ENCODE peak calls at places on chromosomes 5 and 9, in ten cellular contexts. One of them, this sample, is unnamed.

GRCh38 chr5:116573279-116573616 is 1.4 kb downstream of the SEMA6A start:
- DNase-seq in iPS-NIHi11: peak; percentile 14
- DNase-seq in stromal cell of bone marrow: no peak
- DNase-seq in effector memory CD8-positive, alpha-beta T cell: no peak
- DNase-seq in NCI-H1092 treated with DMSO at 0.1 percent for 48 hours: peak; percentile 29
- DNase-seq in adipocyte: peak; percentile 8
- DNase-seq in IMR-90: no peak
- DNase-seq in sigmoid colon: peak; percentile 71
- DNase-seq in EH: peak; percentile 2
- DNase-seq in A172: no peak
- DNase-seq in this sample: no peak

GRCh38 chr5:139707445-139708003 is 59.4 kb downstream of the CXXC5 start:
- DNase-seq in iPS-NIHi11: no peak
- DNase-seq in stromal cell of bone marrow: no peak
- DNase-seq in effector memory CD8-positive, alpha-beta T cell: no peak
- DNase-seq in NCI-H1092 treated with DMSO at 0.1 percent for 48 hours: no peak
- DNase-seq in adipocyte: no peak
- DNase-seq in IMR-90: no peak
- DNase-seq in sigmoid colon: no peak
- DNase-seq in EH: no peak
- DNase-seq in A172: no peak
- DNase-seq in this sample: no peak

GRCh38 chr9:91558879-91559278 is 135.2 kb upstream of the NFIL3 start:
- DNase-seq in iPS-NIHi11: no peak
- DNase-seq in stromal cell of bone marrow: no peak
- DNase-seq in effector memory CD8-positive, alpha-beta T cell: no peak
- DNase-seq in NCI-H1092 treated with DMSO at 0.1 percent for 48 hours: no peak
- DNase-seq in adipocyte: peak; percentile 47
- DNase-seq in IMR-90: no peak
- DNase-seq in sigmoid colon: no peak
- DNase-seq in EH: no peak
- DNase-seq in A172: no peak
- DNase-seq in this sample: no peak

GRCh38 chr9:133680976-133681657 is 45.0 kb downstream of the DBH start:
- DNase-seq in iPS-NIHi11: no peak
- DNase-seq in stromal cell of bone marrow: no peak
- DNase-seq in effector memory CD8-positive, alpha-beta T cell: no peak
- DNase-seq in NCI-H1092 treated with DMSO at 0.1 percent for 48 hours: no peak
- DNase-seq in adipocyte: no peak
- DNase-seq in IMR-90: no peak
- DNase-seq in sigmoid colon: no peak
- DNase-seq in EH: no peak
- DNase-seq in A172: no peak
- DNase-seq in this sample: no peak

GRCh38 chr5:5271606-5272321 is 131.6 kb downstream of the ADAMTS16 start:
- DNase-seq in iPS-NIHi11: no peak
- DNase-seq in stromal cell of bone marrow: no peak
- DNase-seq in effector memory CD8-positive, alpha-beta T cell: no peak
- DNase-seq in NCI-H1092 treated with DMSO at 0.1 percent for 48 hours: peak; percentile 46
- DNase-seq in adipocyte: no peak
- DNase-seq in IMR-90: no peak
- DNase-seq in sigmoid colon: no peak
- DNase-seq in EH: peak; percentile 70
- DNase-seq in A172: peak; percentile 72
- DNase-seq in this sample: peak; percentile 5

GRCh38 chr9:79353856-79354520 is 217.8 kb upstream of the TLE4 start:
- DNase-seq in iPS-NIHi11: no peak
- DNase-seq in stromal cell of bone marrow: peak; percentile 9
- DNase-seq in effector memory CD8-positive, alpha-beta T cell: no peak
- DNase-seq in NCI-H1092 treated with DMSO at 0.1 percent for 48 hours: no peak
- DNase-seq in adipocyte: peak; percentile 41
- DNase-seq in IMR-90: peak; percentile 85
- DNase-seq in sigmoid colon: no peak
- DNase-seq in EH: peak; percentile 88
- DNase-seq in A172: peak; percentile 83
- DNase-seq in this sample: no peak

GRCh38 chr5:180007582-180007981 is 64.0 kb downstream of the RNF130 start:
- DNase-seq in iPS-NIHi11: peak; percentile 31
- DNase-seq in stromal cell of bone marrow: no peak
- DNase-seq in effector memory CD8-positive, alpha-beta T cell: no peak
- DNase-seq in NCI-H1092 treated with DMSO at 0.1 percent for 48 hours: no peak
- DNase-seq in adipocyte: no peak
- DNase-seq in IMR-90: no peak
- DNase-seq in sigmoid colon: no peak
- DNase-seq in EH: no peak
- DNase-seq in A172: no peak
- DNase-seq in this sample: no peak

GRCh38 chr9:116157436-116158138 is 4.0 kb downstream of the PAPPA start:
- DNase-seq in iPS-NIHi11: peak; percentile 41
- DNase-seq in stromal cell of bone marrow: no peak
- DNase-seq in effector memory CD8-positive, alpha-beta T cell: no peak
- DNase-seq in NCI-H1092 treated with DMSO at 0.1 percent for 48 hours: no peak
- DNase-seq in adipocyte: peak; percentile 69
- DNase-seq in IMR-90: peak; percentile 60
- DNase-seq in sigmoid colon: peak; percentile 58
- DNase-seq in EH: peak; percentile 71
- DNase-seq in A172: no peak
- DNase-seq in this sample: no peak

GRCh38 chr9:123044556-123044955 is 11.1 kb downstream of the GPR21 start:
- DNase-seq in iPS-NIHi11: no peak
- DNase-seq in stromal cell of bone marrow: no peak
- DNase-seq in effector memory CD8-positive, alpha-beta T cell: no peak
- DNase-seq in NCI-H1092 treated with DMSO at 0.1 percent for 48 hours: no peak
- DNase-seq in adipocyte: peak; percentile 88
- DNase-seq in IMR-90: peak; percentile 79
- DNase-seq in sigmoid colon: no peak
- DNase-seq in EH: peak; percentile 94
- DNase-seq in A172: no peak
- DNase-seq in this sample: no peak

GRCh38 chr5:77641963-77642589 is 3.6 kb upstream of the OTP start:
- DNase-seq in iPS-NIHi11: no peak
- DNase-seq in stromal cell of bone marrow: no peak
- DNase-seq in effector memory CD8-positive, alpha-beta T cell: no peak
- DNase-seq in NCI-H1092 treated with DMSO at 0.1 percent for 48 hours: no peak
- DNase-seq in adipocyte: no peak
- DNase-seq in IMR-90: no peak
- DNase-seq in sigmoid colon: no peak
- DNase-seq in EH: no peak
- DNase-seq in A172: no peak
- DNase-seq in this sample: no peak

GRCh38 chr5:33867236-33867635 is 24.6 kb downstream of the ADAMTS12 start:
- DNase-seq in iPS-NIHi11: no peak
- DNase-seq in stromal cell of bone marrow: no peak
- DNase-seq in effector memory CD8-positive, alpha-beta T cell: no peak
- DNase-seq in NCI-H1092 treated with DMSO at 0.1 percent for 48 hours: no peak
- DNase-seq in adipocyte: no peak
- DNase-seq in IMR-90: peak; percentile 36
- DNase-seq in sigmoid colon: no peak
- DNase-seq in EH: no peak
- DNase-seq in A172: no peak
- DNase-seq in this sample: no peak

GRCh38 chr9:115006660-115007059 is 76.3 kb upstream of the TNFSF8 start:
- DNase-seq in iPS-NIHi11: no peak
- DNase-seq in stromal cell of bone marrow: peak; percentile 96
- DNase-seq in effector memory CD8-positive, alpha-beta T cell: no peak
- DNase-seq in NCI-H1092 treated with DMSO at 0.1 percent for 48 hours: no peak
- DNase-seq in adipocyte: peak; percentile 48
- DNase-seq in IMR-90: peak; percentile 83
- DNase-seq in sigmoid colon: no peak
- DNase-seq in EH: peak; percentile 95
- DNase-seq in A172: no peak
- DNase-seq in this sample: no peak

GRCh38 chr5:126875303-126875785 is 98.4 kb downstream of the LMNB1 start:
- DNase-seq in iPS-NIHi11: no peak
- DNase-seq in stromal cell of bone marrow: no peak
- DNase-seq in effector memory CD8-positive, alpha-beta T cell: no peak
- DNase-seq in NCI-H1092 treated with DMSO at 0.1 percent for 48 hours: no peak
- DNase-seq in adipocyte: no peak
- DNase-seq in IMR-90: no peak
- DNase-seq in sigmoid colon: no peak
- DNase-seq in EH: no peak
- DNase-seq in A172: no peak
- DNase-seq in this sample: no peak

This sample was measured in mucosa of gallbladder.